ENCODE peak calls at places on chromosomes 5 and 9, in seven cellular contexts. G is pancreas; C is Peyer's patch; S is CD4-positive, CD25-positive, alpha-beta regulatory T cell; N is left lung; U is heart right ventricle; E is colonic mucosa. P is an unnamed sample. For H3K36me3 and H3K4me1, the result is how much of the 10 kb centered on the place peaks cover.

GRCh38 chr9:93422987-93423386 is 28.5 kb upstream of the FAM120A start:
- DNase-seq in G (peak), C (no peak), S (no peak), N (no peak), U (no peak), E (no peak), P (no peak)

GRCh38 chr5:96207420-96207819 is 225.6 kb downstream of the PCSK1 start:
- DNase-seq in G (no peak), C (no peak), S (no peak), N (no peak), U (no peak), E (no peak), P (no peak)

GRCh38 chr5:124056326-124057160 is 544.6 kb downstream of the CSNK1G3 start:
- DNase-seq in G (no peak), C (peak), S (no peak), N (peak), U (no peak), E (no peak), P (no peak)

GRCh38 chr9:29214702-29215248 is 1641.5 kb upstream of the C9orf72 start:
- DNase-seq in G (peak), C (no peak), S (no peak), N (no peak), U (no peak), E (peak), P (peak)

GRCh38 chr5:80686757-80687156 is 32.0 kb upstream of the DHFR start:
- DNase-seq in G (no peak), C (no peak), S (no peak), N (no peak), U (no peak), E (no peak), P (no peak)

GRCh38 chr9:110283736-110284135 is 27.4 kb upstream of the TXN start:
- DNase-seq in G (no peak), C (no peak), S (no peak), N (no peak), U (no peak), E (no peak), P (no peak)

GRCh38 chr5:179558912-179559279 is 8.5 kb downstream of the RUFY1 start:
- DNase-seq in G (peak), C (no peak), S (no peak), N (peak), U (no peak), E (peak), P (peak)

GRCh38 chr5:57445006-57445714 is 37.5 kb downstream of the ACTBL2 start:
- DNase-seq in G (no peak), C (no peak), S (no peak), N (no peak), U (no peak), E (no peak), P (no peak)

GRCh38 chr5:137598341-137598740 is 99.2 kb upstream of the SPOCK1 start:
- DNase-seq in G (no peak), C (no peak), S (no peak), N (no peak), U (no peak), E (no peak), P (no peak)

GRCh38 chr5:34854459-34855174 is 15.7 kb downstream of the TTC23L start:
- DNase-seq in G (no peak), C (no peak), S (no peak), N (no peak), U (no peak), E (no peak), P (no peak)

GRCh38 chr5:14547660-14548059 is 33.9 kb upstream of the OTULINL start:
- DNase-seq in G (no peak), C (no peak), S (no peak), N (no peak), U (no peak), E (no peak), P (no peak)

GRCh38 chr5:36701085-36701691 is 94.8 kb downstream of the SLC1A3 start:
- DNase-seq in G (no peak), C (peak), S (no peak), N (no peak), U (no peak), E (no peak), P (no peak)

GRCh38 chr9:114319147-114319546 is 3.8 kb upstream of the ORM1 start:
- DNase-seq in G (no peak), C (peak), S (no peak), N (peak), U (no peak), E (no peak), P (no peak)

GRCh38 chr9:17219261-17219660 is 84.4 kb downstream of the CNTLN start:
- DNase-seq in G (no peak), C (no peak), S (no peak), N (no peak), U (no peak), E (no peak), P (no peak)

GRCh38 chr9:2216591-2216990 is 201.4 kb downstream of the SMARCA2 start:
- DNase-seq in G (no peak), C (no peak), S (no peak), N (no peak), U (no peak), E (no peak), P (no peak)

GRCh38 chr5:135442387-135443256 is 4.5 kb downstream of the DCANP1 start:
- DNase-seq in G (peak), C (no peak), S (no peak), N (no peak), U (no peak), E (no peak), P (peak)

GRCh38 chr5:6750951-6751685 is 37.9 kb downstream of the TENT4A start:
- DNase-seq in G (no peak), C (no peak), S (no peak), N (no peak), U (no peak), E (no peak), P (no peak)
- H3K36me3 ChIP-seq in G (under half), C (under half), S (half or more), N (under half), U (half or more), E (under half), P (under half)

DNA sequence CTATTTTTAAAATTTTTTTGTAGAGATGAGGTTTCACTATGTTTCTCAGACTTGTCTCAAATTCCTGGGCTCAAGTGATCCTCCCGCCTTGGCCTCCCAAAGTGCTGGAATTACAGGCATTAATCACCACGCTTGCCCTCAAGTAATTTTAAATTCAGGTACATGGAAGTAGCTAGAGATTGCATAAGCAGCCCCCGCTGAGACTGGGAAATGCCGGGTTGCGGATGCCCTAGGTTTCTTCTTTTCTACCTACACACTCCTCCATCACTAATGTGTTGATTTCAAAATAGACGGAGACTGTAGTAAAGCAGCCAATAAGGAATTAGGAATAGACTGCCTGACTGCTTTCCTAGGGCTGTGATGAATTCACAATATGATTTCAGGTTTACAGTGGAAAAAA is 202.4 kb downstream of the FANCC start:
- DNase-seq in G (no peak), C (no peak), S (no peak), N (no peak), U (no peak), E (no peak), P (no peak)
- H3K4me3 ChIP-seq in G (no peak), C (no peak), S (no peak), N (no peak), U (no peak), E (no peak), P (no peak)

GRCh38 chr9:121744687-121745395 is 93.4 kb downstream of the DAB2IP start:
- DNase-seq in G (no peak), C (no peak), S (no peak), N (no peak), U (no peak), E (no peak), P (peak)
- H3K4me1 ChIP-seq in G (under half), C (half or more), S (under half), N (half or more), U (half or more), E (under half), P (under half)

DNA sequence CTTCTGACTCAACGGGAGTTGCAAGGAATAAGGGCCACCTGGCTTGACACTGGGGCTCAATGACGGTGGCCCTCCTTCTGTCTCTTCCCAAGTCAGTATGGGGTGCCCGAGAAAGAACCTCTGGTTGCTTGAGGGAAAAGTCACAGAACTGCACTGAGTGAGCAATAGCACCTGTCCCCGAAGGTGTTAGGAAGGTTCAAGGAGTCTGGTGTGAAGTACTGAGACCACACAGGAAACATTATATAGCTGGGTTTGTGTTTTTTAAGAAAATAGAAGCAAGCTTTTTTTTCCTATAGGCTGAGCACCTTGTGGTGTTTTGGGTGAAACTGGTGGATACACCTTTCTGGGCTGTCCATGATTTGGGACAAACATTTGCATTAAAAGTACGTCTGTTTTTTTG is 62.9 kb downstream of the SPIN1 start:
- DNase-seq in G (no peak), C (no peak), S (no peak), N (no peak), U (no peak), E (no peak), P (no peak)
- H3K36me3 ChIP-seq in G (under half), C (under half), S (under half), N (under half), U (half or more), E (under half), P (under half)

DNA sequence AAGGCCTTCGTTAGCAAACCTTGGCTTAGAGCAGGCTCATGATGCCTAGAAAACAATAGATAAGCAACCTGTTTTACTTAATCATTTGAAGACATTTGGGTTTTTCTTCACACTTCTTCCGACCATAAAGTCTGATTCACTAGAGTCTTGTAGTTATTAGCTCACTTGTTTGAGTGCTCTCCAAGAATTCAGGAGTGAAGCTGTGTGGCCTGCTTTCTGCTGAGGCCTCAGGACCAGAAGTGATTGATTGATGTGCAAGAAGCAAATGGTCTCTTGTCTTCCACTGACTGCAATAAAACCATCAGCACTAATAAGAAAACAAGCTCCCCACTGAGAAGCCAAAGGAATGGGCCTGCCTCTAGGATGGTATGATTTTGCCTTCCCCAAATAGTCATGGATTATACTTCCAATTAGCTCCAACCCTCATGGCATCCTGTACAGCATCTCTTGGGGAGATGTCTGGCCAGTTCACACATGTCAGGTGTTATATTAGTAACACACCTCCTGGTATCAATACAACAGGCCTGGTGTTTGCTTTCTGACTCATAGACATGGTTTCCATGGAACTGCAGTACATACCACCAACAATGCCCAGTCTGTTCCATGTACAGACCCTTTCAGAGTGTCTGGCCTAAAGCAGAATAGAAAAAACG is 317.6 kb downstream of the CWC27 start:
- DNase-seq in G (no peak), C (no peak), S (no peak), N (no peak), U (no peak), E (no peak), P (no peak)
- H3K4me3 ChIP-seq in G (no peak), C (no peak), S (no peak), N (no peak), U (no peak), E (no peak), P (no peak)

GRCh38 chr5:69092969-69093368 is 845 bp upstream of the SLC30A5 start:
- DNase-seq in G (no peak), C (no peak), S (no peak), N (no peak), U (no peak), E (no peak), P (no peak)
- H3K4me1 ChIP-seq in G (under half), C (under half), S (under half), N (under half), U (under half), E (under half), P (under half)

GRCh38 chr5:56161446-56161838 is 71.7 kb downstream of the ANKRD55 start:
- DNase-seq in G (no peak), C (no peak), S (no peak), N (no peak), U (no peak), E (no peak), P (no peak)
- H3K36me3 ChIP-seq in G (under half), C (under half), S (under half), N (under half), U (under half), E (under half), P (under half)

DNA sequence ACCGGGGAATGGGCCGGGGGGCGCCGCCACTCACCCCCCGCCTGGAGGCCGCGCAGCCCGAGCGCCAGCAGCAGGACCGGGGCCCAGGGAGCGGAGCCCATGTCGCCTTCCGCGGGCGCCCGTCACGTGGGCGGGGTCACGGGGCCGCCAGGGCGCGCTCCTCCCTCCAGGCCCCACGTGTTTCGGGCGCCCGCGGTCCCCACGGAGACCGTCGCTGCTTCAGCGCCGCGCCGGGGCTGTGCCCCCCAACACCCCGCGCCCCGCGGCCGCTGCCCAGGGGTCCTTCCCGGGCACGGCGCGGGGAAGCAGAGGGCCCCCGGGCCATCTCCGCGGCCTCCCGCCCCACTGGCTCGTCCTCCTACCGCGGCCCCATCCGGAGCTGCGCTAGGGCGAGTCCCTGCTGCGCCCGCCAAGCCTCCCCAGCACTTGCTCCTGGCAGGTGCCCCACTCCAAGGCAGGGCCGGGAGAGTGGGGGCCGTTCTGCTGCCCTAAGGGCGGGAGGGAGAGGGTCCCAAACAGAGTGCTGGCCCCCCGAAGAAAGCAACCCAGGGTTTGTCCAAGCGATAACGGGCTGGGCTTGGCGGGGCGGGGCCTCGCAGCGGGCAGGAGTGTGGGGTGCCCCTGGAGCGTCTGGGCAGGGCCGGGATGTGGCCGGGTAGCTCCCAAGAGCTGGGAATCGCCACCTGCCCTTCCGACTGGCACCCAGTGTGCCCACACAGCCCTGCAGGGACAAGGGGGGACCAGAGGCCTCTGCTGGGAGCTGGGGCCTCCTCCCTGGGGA is at the start of gene DPP7:
- DNase-seq in G (peak), C (peak), S (peak), N (peak), U (peak), E (peak), P (peak)
- H3K4me3 ChIP-seq in G (peak), C (peak), S (no peak), N (peak), U (peak), E (peak), P (peak)

P was measured in SJCRH30.